ENCODE peak calls at places on chromosomes 16 and 17, in seven cellular contexts. U is A172; J is anterior cingulate cortex; T is nephron progenitor cell; D is NCI-H2081; O is activated T-cell treated with anti-CD3 and anti-CD28 coated beads for 24 hours; Y is stimulated activated CD4-positive, alpha-beta T cell treated with anti-CD3 and anti-CD28 coated beads, Interleukin-2, amount 100 ng/mL, for 48 hours. I is an unnamed sample.

GRCh38 chr17:36934144-36934758 is 3.0 kb upstream of the LHX1 start:
- DNase-seq in U (no peak), J (no peak), T (no peak), D (no peak), O (no peak), Y (no peak), I (no peak)

GRCh38 chr16:68825427-68825826 is 17.9 kb upstream of the TANGO6 start:
- DNase-seq in U (no peak), J (no peak), T (no peak), D (no peak), O (no peak), Y (no peak), I (no peak)

GRCh38 chr16:82293671-82294070 is 123.6 kb upstream of the MPHOSPH6 start:
- DNase-seq in U (no peak), J (no peak), T (no peak), D (no peak), O (no peak), Y (no peak), I (no peak)

GRCh38 chr16:69909760-69910159 is 41.4 kb upstream of the CLEC18A start:
- DNase-seq in U (no peak), J (no peak), T (no peak), D (peak; percentile 8), O (no peak), Y (no peak), I (no peak)

GRCh38 chr16:74984194-74984669 is 691 bp downstream of the WDR59 start:
- DNase-seq in U (peak; percentile 6), J (no peak), T (no peak), D (no peak), O (peak; percentile 11), Y (peak; percentile 18), I (peak; percentile 29)

GRCh38 chr17:33905338-33905800 is 349.7 kb upstream of the CCL2 start:
- DNase-seq in U (no peak), J (no peak), T (no peak), D (no peak), O (no peak), Y (no peak), I (no peak)

GRCh38 chr16:11781773-11782172 is 15.3 kb downstream of the ZC3H7A start:
- DNase-seq in U (no peak), J (no peak), T (no peak), D (peak; percentile 7), O (no peak), Y (no peak), I (peak; percentile 76)

GRCh38 chr16:67959520-67959919 is 8.9 kb downstream of the SLC12A4 start:
- DNase-seq in U (peak; percentile 89), J (no peak), T (no peak), D (no peak), O (no peak), Y (no peak), I (peak; percentile 83)

GRCh38 chr17:66507982-66508760 is 205.8 kb downstream of the PRKCA start:
- DNase-seq in U (no peak), J (no peak), T (no peak), D (no peak), O (no peak), Y (no peak), I (no peak)